ENCODE peak calls at places on chromosome 16, in six cellular contexts. R, H, O, T, G and E are unnamed samples.

GRCh38 chr16:87725596-87726235 is 40.1 kb downstream of the KLHDC4 start:
- DNase-seq in G (peak), H (no peak), R (peak), T (no peak), O (no peak), E (peak)

GRCh38 chr16:82265809-82266208 is 95.8 kb upstream of the MPHOSPH6 start:
- DNase-seq in T (no peak), O (no peak), G (no peak), R (no peak), H (no peak), E (no peak)

GRCh38 chr16:14324581-14324980 is 253.5 kb downstream of the MRTFB start:
- DNase-seq in H (no peak), T (no peak), O (no peak), R (no peak), G (no peak), E (no peak)

GRCh38 chr16:30369091-30369937 is 980 bp downstream of the TBC1D10B start:
- DNase-seq in G (no peak), H (peak), O (no peak), R (no peak), T (no peak), E (no peak)

GRCh38 chr16:970766-971581 is at the start of gene LMF1:
- DNase-seq in H (peak), G (peak), O (peak), R (peak), T (peak), E (peak)

GRCh38 chr16:49542391-49542891 is 168.8 kb downstream of the C16orf78 start:
- DNase-seq in R (no peak), G (no peak), T (no peak), H (no peak), O (peak), E (no peak)

GRCh38 chr16:88503374-88503770 is 50.3 kb downstream of the ZFPM1 start:
- DNase-seq in T (no peak), G (no peak), H (no peak), O (no peak), R (no peak), E (no peak)

GRCh38 chr16:4936991-4937781 is at the start of gene PPL:
- DNase-seq in G (peak), H (peak), O (no peak), R (peak), T (no peak), E (no peak)

GRCh38 chr16:69865701-69866100 is 85.4 kb upstream of the CLEC18A start:
- DNase-seq in O (no peak), G (no peak), R (peak), T (no peak), H (peak), E (no peak)

GRCh38 chr16:56547120-56547948 is 17.5 kb upstream of the MT4 start:
- DNase-seq in G (no peak), H (no peak), O (no peak), T (no peak), R (no peak), E (peak)

GRCh38 chr16:16062023-16062932 is 112.9 kb downstream of the ABCC1 start:
- DNase-seq in R (no peak), G (no peak), T (no peak), O (no peak), H (no peak), E (no peak)

GRCh38 chr16:4733747-4734062 is 366 bp downstream of the ANKS3 start:
- DNase-seq in T (no peak), O (peak), H (peak), R (peak), G (no peak), E (no peak)

GRCh38 chr16:46857261-46857962 is 26.4 kb upstream of the C16orf87 start:
- DNase-seq in G (peak), H (no peak), O (peak), T (no peak), R (no peak), E (peak)

GRCh38 chr16:26569793-26570192 is 496.9 kb upstream of the C16orf82 start:
- DNase-seq in O (no peak), H (no peak), R (no peak), G (peak), T (no peak), E (no peak)

GRCh38 chr16:18983565-18984424 is at the start of gene TMC7:
- DNase-seq in G (peak), R (peak), H (peak), O (peak), T (peak), E (peak)

GRCh38 chr16:54957403-54957802 is 26.7 kb downstream of the IRX5 start:
- DNase-seq in R (no peak), T (no peak), O (peak), H (no peak), G (peak), E (no peak)

GRCh38 chr16:14088155-14088753 is 17.1 kb downstream of the MRTFB start:
- DNase-seq in G (no peak), O (no peak), H (no peak), T (no peak), R (no peak), E (no peak)

GRCh38 chr16:48433849-48434530 is 48.8 kb upstream of the SIAH1 start:
- DNase-seq in H (no peak), R (no peak), T (no peak), G (no peak), O (no peak), E (no peak)

GRCh38 chr16:48318630-48319029 is 66.6 kb downstream of the SIAH1 start:
- DNase-seq in H (peak), T (no peak), R (no peak), O (no peak), G (no peak), E (no peak)

GRCh38 chr16:10552998-10553491 is 27.4 kb downstream of the EMP2 start:
- DNase-seq in T (no peak), O (peak), R (peak), G (peak), H (peak), E (no peak)

GRCh38 chr16:21598676-21599157 is 660 bp upstream of the METTL9 start:
- DNase-seq in G (no peak), T (no peak), H (no peak), R (peak), O (no peak), E (no peak)

GRCh38 chr16:56662357-56663354 is 4.9 kb downstream of the MT1F start:
- DNase-seq in O (no peak), H (no peak), G (no peak), T (no peak), R (no peak), E (no peak)

GRCh38 chr16:79672524-79672923 is 72.0 kb upstream of the MAF start:
- DNase-seq in O (no peak), R (no peak), G (no peak), H (no peak), T (no peak), E (no peak)

GRCh38 chr16:50610331-50611262 is 62.4 kb downstream of the NKD1 start:
- DNase-seq in H (no peak), O (no peak), R (no peak), G (no peak), T (no peak), E (no peak)
- TF ChIP-seq CTCF in H (no peak), O (no peak), R (no peak), G (no peak), T (no peak), E (no peak)

GRCh38 chr16:68366062-68366461 is 55.2 kb downstream of the PRMT7 start:
- DNase-seq in G (no peak), R (no peak), O (no peak), H (no peak), T (no peak), E (no peak)

GRCh38 chr16:68365167-68365817 is 54.5 kb downstream of the PRMT7 start:
- DNase-seq in H (peak), R (no peak), O (no peak), G (no peak), T (no peak), E (no peak)

GRCh38 chr16:68362952-68363846 is 52.4 kb downstream of the PRMT7 start:
- DNase-seq in R (no peak), O (no peak), H (no peak), T (no peak), G (no peak), E (no peak)

GRCh38 chr16:68363847-68364600 is 53.2 kb downstream of the PRMT7 start:
- DNase-seq in G (no peak), T (no peak), R (no peak), O (no peak), H (no peak), E (no peak)

DNA sequence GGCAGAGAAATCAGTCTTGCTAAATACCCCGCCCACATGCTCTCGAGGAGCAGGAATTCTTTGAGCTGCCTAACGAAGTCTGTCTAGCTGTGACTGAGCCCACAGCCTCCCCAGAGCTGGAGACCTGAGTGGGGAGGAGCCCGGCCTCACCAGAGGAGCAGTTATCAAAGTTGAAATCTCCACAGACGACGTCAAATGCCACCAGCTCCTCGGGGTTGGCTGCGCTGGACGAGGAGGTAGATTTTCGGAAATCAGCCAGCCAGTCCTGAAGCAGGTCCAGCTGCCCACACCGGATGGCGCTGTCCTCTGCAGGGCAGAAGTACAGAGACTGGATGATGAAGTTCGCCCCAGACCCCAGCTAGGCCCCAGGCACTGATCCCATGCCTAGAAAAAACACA is 53.8 kb downstream of the PRMT7 start:
- DNase-seq in R (no peak), H (no peak), O (no peak), T (no peak), G (no peak), E (no peak)
- TF ChIP-seq CTCF in R (no peak), H (no peak), O (peak), T (no peak), G (no peak), E (peak)

DNA sequence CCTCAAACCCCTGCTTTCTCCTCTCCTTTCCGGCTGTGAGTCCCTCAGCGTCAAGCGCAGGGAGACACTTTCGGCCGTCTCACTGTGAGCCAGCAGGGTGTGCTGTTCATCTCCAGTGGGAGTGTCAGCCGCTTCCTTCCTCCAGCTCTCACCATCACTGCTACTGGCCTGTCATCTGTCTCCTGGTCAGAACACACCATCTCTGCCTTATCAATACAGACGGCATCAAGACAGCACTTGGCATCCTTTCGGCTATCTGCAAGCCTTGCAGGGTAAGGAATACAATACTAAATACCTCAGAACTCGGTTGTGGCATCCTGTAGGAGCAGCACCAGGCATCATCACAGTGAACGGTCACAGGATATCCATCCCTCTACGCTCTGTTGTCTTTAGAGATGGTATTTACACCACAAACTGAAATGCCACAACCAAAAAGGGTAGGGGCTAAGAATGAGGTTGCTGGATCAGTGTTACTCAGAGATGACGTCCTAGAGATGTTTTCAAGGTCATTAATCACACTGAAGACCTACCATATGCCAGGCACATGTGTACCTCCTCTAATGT is 20.7 kb upstream of the CMTM4 start:
- DNase-seq in H (peak), O (peak), T (no peak), R (no peak), G (peak), E (peak)
- TF ChIP-seq CTCF in H (peak), O (peak), T (peak), R (peak), G (peak), E (peak)

DNA sequence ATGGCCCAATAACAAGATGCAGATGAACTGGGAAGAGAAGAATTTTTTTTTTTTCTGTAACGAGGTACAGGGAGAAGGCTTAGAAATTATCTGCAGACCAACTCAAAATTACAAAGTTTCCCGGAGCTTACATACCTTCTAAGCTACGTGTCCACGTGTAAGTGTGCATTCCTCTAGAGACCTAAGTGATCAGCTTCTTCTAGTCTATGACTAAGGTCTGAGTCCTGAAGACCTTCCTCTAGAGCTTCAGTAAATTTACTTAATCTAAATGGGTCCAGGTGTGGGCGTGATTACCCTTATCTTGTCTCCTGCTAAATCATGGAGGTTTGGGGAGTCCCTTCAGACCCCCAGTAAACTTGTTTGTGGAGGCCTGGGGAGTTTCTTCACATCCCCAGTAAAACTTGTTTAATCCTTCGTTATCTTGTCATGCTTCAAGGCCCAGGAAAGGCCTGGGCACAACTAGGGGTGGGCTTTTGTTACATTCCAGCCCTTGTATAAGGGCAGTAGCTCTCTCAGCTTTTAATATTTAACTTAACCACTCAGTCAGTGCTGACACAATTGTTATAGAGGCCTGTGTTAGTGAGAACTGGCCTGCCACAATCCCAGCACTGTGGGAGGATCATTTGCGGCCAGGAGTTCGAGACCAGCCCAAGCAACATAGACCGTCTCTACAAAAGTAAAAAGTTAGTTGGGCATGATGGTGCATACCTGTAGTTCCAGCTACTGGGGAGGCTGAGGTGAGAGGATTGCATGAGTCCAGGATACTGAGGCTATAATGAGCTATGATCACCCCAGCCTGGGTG is 342.3 kb downstream of the SNX29 start:
- DNase-seq in H (no peak), T (no peak), R (no peak), G (no peak), O (no peak), E (no peak)
- TF ChIP-seq CTCF in H (no peak), T (no peak), R (no peak), G (no peak), O (no peak), E (no peak)

GRCh38 chr16:2386990-2387389 is 42.3 kb upstream of the CCNF start:
- DNase-seq in T (no peak), H (no peak), O (no peak), R (no peak), G (peak), E (no peak)
- TF ChIP-seq CTCF in T (no peak), H (no peak), O (peak), R (no peak), G (no peak), E (peak)

GRCh38 chr16:73031155-73031866 is 16.6 kb downstream of the ZFHX3 start:
- DNase-seq in G (no peak), R (no peak), O (no peak), T (peak), H (no peak), E (no peak)
- TF ChIP-seq CTCF in G (no peak), R (no peak), O (peak), T (peak), H (no peak), E (peak)

DNA sequence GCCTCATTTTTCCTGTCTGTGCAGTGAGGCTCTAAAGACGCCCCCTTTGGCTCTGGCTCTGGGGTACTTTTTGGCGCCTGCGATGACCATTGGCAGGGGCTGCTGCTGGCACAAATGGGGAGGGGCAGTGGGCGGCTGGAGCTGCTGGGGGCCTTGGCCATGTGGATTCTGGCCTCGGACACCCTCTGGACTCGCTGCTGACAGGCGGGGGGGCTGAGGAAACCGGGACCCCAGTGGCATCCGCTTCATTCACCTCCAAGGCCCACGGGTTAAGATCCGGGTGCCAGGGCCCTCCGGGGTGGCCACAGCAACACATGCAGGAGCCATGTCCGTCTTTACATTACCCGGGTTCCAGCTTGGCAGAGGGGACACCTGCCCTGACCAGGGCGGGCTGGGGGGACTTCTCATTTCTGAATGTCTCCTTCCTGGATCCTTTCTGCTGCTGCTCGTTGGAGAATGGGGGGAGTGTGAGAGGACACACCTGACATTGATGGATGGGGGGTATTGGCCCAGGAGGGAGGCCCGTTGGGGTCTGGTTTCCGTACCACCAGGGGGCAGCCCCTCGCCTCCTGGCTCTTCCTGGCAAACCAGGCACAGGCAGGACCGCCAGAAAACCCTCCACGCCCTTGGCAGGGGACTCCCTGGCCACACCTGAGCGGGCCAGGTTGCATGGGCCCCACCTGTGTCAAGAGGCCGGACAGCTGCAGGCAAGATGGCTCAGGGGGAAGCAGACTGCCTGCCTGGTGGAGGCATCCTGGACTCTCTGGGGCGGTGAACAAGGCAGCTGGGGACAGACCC is 21.8 kb downstream of the GSE1 start:
- DNase-seq in R (no peak), G (no peak), T (no peak), H (no peak), O (peak), E (no peak)
- TF ChIP-seq CTCF in R (no peak), G (peak), T (no peak), H (no peak), O (peak), E (peak)